ENCODE peak calls at places on chromosomes 5 and 9, in ten cellular contexts. One of them, this sample, is unnamed.

GRCh38 chr9:114516913-114517312 is 11.6 kb upstream of the WHRN start:
- DNase-seq in HFF-Myc: no peak
- DNase-seq in HL-60: no peak
- DNase-seq in transverse colon: no peak
- DNase-seq in DND-41: no peak
- DNase-seq in chondrocyte: no peak
- DNase-seq in neural crest cell: no peak
- DNase-seq in PC-9: no peak
- DNase-seq in HCT116: no peak
- DNase-seq in heart left ventricle: no peak
- DNase-seq in this sample: no peak

GRCh38 chr9:130448035-130448624 is 3.4 kb downstream of the ASS1 start:
- DNase-seq in HFF-Myc: no peak
- DNase-seq in HL-60: peak; percentile 68
- DNase-seq in transverse colon: no peak
- DNase-seq in DND-41: peak; percentile 78
- DNase-seq in chondrocyte: no peak
- DNase-seq in neural crest cell: no peak
- DNase-seq in PC-9: peak; percentile 20
- DNase-seq in HCT116: no peak
- DNase-seq in heart left ventricle: no peak
- DNase-seq in this sample: no peak

GRCh38 chr5:8517461-8517860 is 648.5 kb downstream of the MTRR start:
- DNase-seq in HFF-Myc: no peak
- DNase-seq in HL-60: peak; percentile 28
- DNase-seq in transverse colon: no peak
- DNase-seq in DND-41: no peak
- DNase-seq in chondrocyte: no peak
- DNase-seq in neural crest cell: no peak
- DNase-seq in PC-9: no peak
- DNase-seq in HCT116: no peak
- DNase-seq in heart left ventricle: no peak
- DNase-seq in this sample: no peak

GRCh38 chr9:4686112-4686511 is 6.7 kb downstream of the CDC37L1 start:
- DNase-seq in HFF-Myc: no peak
- DNase-seq in HL-60: no peak
- DNase-seq in transverse colon: no peak
- DNase-seq in DND-41: no peak
- DNase-seq in chondrocyte: no peak
- DNase-seq in neural crest cell: no peak
- DNase-seq in PC-9: no peak
- DNase-seq in HCT116: no peak
- DNase-seq in heart left ventricle: no peak
- DNase-seq in this sample: no peak

GRCh38 chr9:33263936-33264472 is 504 bp downstream of the BAG1 start:
- DNase-seq in HFF-Myc: no peak
- DNase-seq in HL-60: peak; percentile 58
- DNase-seq in transverse colon: peak; percentile 59
- DNase-seq in DND-41: peak; percentile 50
- DNase-seq in chondrocyte: no peak
- DNase-seq in neural crest cell: peak; percentile 28
- DNase-seq in PC-9: no peak
- DNase-seq in HCT116: no peak
- DNase-seq in heart left ventricle: peak; percentile 51
- DNase-seq in this sample: peak; percentile 85

GRCh38 chr9:134139081-134139480 is 3.2 kb downstream of the WDR5 start:
- DNase-seq in HFF-Myc: no peak
- DNase-seq in HL-60: no peak
- DNase-seq in transverse colon: no peak
- DNase-seq in DND-41: no peak
- DNase-seq in chondrocyte: no peak
- DNase-seq in neural crest cell: no peak
- DNase-seq in PC-9: no peak
- DNase-seq in HCT116: no peak
- DNase-seq in heart left ventricle: no peak
- DNase-seq in this sample: no peak

GRCh38 chr9:130225586-130225985 is 40.0 kb upstream of the HMCN2 start:
- DNase-seq in HFF-Myc: no peak
- DNase-seq in HL-60: no peak
- DNase-seq in transverse colon: no peak
- DNase-seq in DND-41: no peak
- DNase-seq in chondrocyte: no peak
- DNase-seq in neural crest cell: no peak
- DNase-seq in PC-9: no peak
- DNase-seq in HCT116: no peak
- DNase-seq in heart left ventricle: no peak
- DNase-seq in this sample: no peak

GRCh38 chr9:133935328-133936040 is 56.6 kb downstream of the VAV2 start:
- DNase-seq in HFF-Myc: no peak
- DNase-seq in HL-60: no peak
- DNase-seq in transverse colon: peak; percentile 50
- DNase-seq in DND-41: no peak
- DNase-seq in chondrocyte: no peak
- DNase-seq in neural crest cell: no peak
- DNase-seq in PC-9: no peak
- DNase-seq in HCT116: no peak
- DNase-seq in heart left ventricle: peak; percentile 80
- DNase-seq in this sample: no peak

GRCh38 chr5:14580037-14581034 is 1.3 kb upstream of the OTULINL start:
- DNase-seq in HFF-Myc: peak; percentile 32
- DNase-seq in HL-60: no peak
- DNase-seq in transverse colon: peak; percentile 51
- DNase-seq in DND-41: no peak
- DNase-seq in chondrocyte: no peak
- DNase-seq in neural crest cell: no peak
- DNase-seq in PC-9: no peak
- DNase-seq in HCT116: no peak
- DNase-seq in heart left ventricle: no peak
- DNase-seq in this sample: no peak

GRCh38 chr5:113034182-113034773 is 57.7 kb downstream of the DCP2 start:
- DNase-seq in HFF-Myc: peak; percentile 61
- DNase-seq in HL-60: no peak
- DNase-seq in transverse colon: no peak
- DNase-seq in DND-41: no peak
- DNase-seq in chondrocyte: no peak
- DNase-seq in neural crest cell: no peak
- DNase-seq in PC-9: no peak
- DNase-seq in HCT116: no peak
- DNase-seq in heart left ventricle: peak; percentile 62
- DNase-seq in this sample: no peak

GRCh38 chr9:95515272-95516113 is 1.3 kb downstream of the PTCH1 start:
- DNase-seq in HFF-Myc: no peak
- DNase-seq in HL-60: no peak
- DNase-seq in transverse colon: peak; percentile 37
- DNase-seq in DND-41: no peak
- DNase-seq in chondrocyte: no peak
- DNase-seq in neural crest cell: peak; percentile 59
- DNase-seq in PC-9: no peak
- DNase-seq in HCT116: no peak
- DNase-seq in heart left ventricle: no peak
- DNase-seq in this sample: no peak

GRCh38 chr5:167049771-167050567 is 1241.5 kb upstream of the WWC1 start:
- DNase-seq in HFF-Myc: no peak
- DNase-seq in HL-60: no peak
- DNase-seq in transverse colon: no peak
- DNase-seq in DND-41: no peak
- DNase-seq in chondrocyte: no peak
- DNase-seq in neural crest cell: no peak
- DNase-seq in PC-9: no peak
- DNase-seq in HCT116: no peak
- DNase-seq in heart left ventricle: no peak
- DNase-seq in this sample: no peak

GRCh38 chr5:167051369-167051768 is 1240.1 kb upstream of the WWC1 start:
- DNase-seq in HFF-Myc: no peak
- DNase-seq in HL-60: no peak
- DNase-seq in transverse colon: no peak
- DNase-seq in DND-41: no peak
- DNase-seq in chondrocyte: no peak
- DNase-seq in neural crest cell: no peak
- DNase-seq in PC-9: no peak
- DNase-seq in HCT116: no peak
- DNase-seq in heart left ventricle: no peak
- DNase-seq in this sample: no peak

GRCh38 chr5:167050568-167051214 is 1240.8 kb upstream of the WWC1 start:
- DNase-seq in HFF-Myc: no peak
- DNase-seq in HL-60: no peak
- DNase-seq in transverse colon: no peak
- DNase-seq in DND-41: no peak
- DNase-seq in chondrocyte: no peak
- DNase-seq in neural crest cell: no peak
- DNase-seq in PC-9: no peak
- DNase-seq in HCT116: no peak
- DNase-seq in heart left ventricle: no peak
- DNase-seq in this sample: no peak

GRCh38 chr5:167049043-167049663 is 1242.3 kb upstream of the WWC1 start:
- DNase-seq in HFF-Myc: peak; percentile 3
- DNase-seq in HL-60: peak; percentile 15
- DNase-seq in transverse colon: peak; percentile 46
- DNase-seq in DND-41: peak; percentile 19
- DNase-seq in chondrocyte: no peak
- DNase-seq in neural crest cell: peak; percentile 35
- DNase-seq in PC-9: peak; percentile 6
- DNase-seq in HCT116: peak; percentile 0
- DNase-seq in heart left ventricle: no peak
- DNase-seq in this sample: no peak
- TF ChIP-seq CTCF in HFF-Myc: no peak
- TF ChIP-seq CTCF in HL-60: peak; percentile 42
- TF ChIP-seq CTCF in transverse colon: peak; percentile 66
- TF ChIP-seq CTCF in DND-41: peak; percentile 69
- TF ChIP-seq CTCF in chondrocyte: peak; percentile 77
- TF ChIP-seq CTCF in neural crest cell: peak; percentile 78
- TF ChIP-seq CTCF in PC-9: peak; percentile 68
- TF ChIP-seq CTCF in HCT116: peak; percentile 14
- TF ChIP-seq CTCF in heart left ventricle: peak; percentile 12
- TF ChIP-seq CTCF in this sample: peak; percentile 25

DNA sequence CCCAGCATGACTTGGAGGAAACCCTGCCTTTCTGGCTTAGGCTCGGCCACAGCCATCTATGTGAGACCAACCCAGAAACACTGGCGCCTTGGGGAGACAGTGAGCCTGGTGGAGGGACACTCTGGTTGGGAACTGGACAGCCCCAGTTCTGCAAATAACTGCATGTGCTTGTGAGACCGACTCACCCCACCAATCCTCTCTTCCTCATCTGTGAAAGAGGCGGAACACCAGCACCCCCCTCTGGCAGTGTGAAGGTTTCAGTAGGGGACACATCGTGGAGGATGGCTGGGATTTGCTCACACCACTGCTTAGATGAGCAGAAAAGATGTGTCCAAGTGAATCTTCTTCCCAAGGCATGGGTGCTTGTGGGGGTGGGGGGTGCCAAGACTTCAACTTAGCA is 43.4 kb upstream of the N4BP3 start:
- DNase-seq in HFF-Myc: no peak
- DNase-seq in HL-60: peak; percentile 36
- DNase-seq in transverse colon: peak; percentile 13
- DNase-seq in DND-41: peak; percentile 39
- DNase-seq in chondrocyte: peak; percentile 46
- DNase-seq in neural crest cell: peak; percentile 22
- DNase-seq in PC-9: peak; percentile 43
- DNase-seq in HCT116: peak; percentile 35
- DNase-seq in heart left ventricle: no peak
- DNase-seq in this sample: no peak
- TF ChIP-seq CTCF in HFF-Myc: peak; percentile 44
- TF ChIP-seq CTCF in HL-60: peak; percentile 72
- TF ChIP-seq CTCF in transverse colon: no peak
- TF ChIP-seq CTCF in DND-41: peak; percentile 56
- TF ChIP-seq CTCF in chondrocyte: peak; percentile 34
- TF ChIP-seq CTCF in neural crest cell: peak; percentile 40
- TF ChIP-seq CTCF in PC-9: peak; percentile 26
- TF ChIP-seq CTCF in HCT116: peak; percentile 66
- TF ChIP-seq CTCF in heart left ventricle: no peak
- TF ChIP-seq CTCF in this sample: no peak

GRCh38 chr5:150174285-150174684 is 7.7 kb downstream of the CDX1 start:
- DNase-seq in HFF-Myc: no peak
- DNase-seq in HL-60: no peak
- DNase-seq in transverse colon: no peak
- DNase-seq in DND-41: no peak
- DNase-seq in chondrocyte: no peak
- DNase-seq in neural crest cell: no peak
- DNase-seq in PC-9: no peak
- DNase-seq in HCT116: no peak
- DNase-seq in heart left ventricle: no peak
- DNase-seq in this sample: no peak

GRCh38 chr5:150177721-150178120 is 11.1 kb downstream of the CDX1 start:
- DNase-seq in HFF-Myc: no peak
- DNase-seq in HL-60: no peak
- DNase-seq in transverse colon: no peak
- DNase-seq in DND-41: no peak
- DNase-seq in chondrocyte: no peak
- DNase-seq in neural crest cell: no peak
- DNase-seq in PC-9: no peak
- DNase-seq in HCT116: no peak
- DNase-seq in heart left ventricle: no peak
- DNase-seq in this sample: no peak

GRCh38 chr5:150175076-150175475 is 8.5 kb downstream of the CDX1 start:
- DNase-seq in HFF-Myc: no peak
- DNase-seq in HL-60: no peak
- DNase-seq in transverse colon: no peak
- DNase-seq in DND-41: no peak
- DNase-seq in chondrocyte: no peak
- DNase-seq in neural crest cell: no peak
- DNase-seq in PC-9: no peak
- DNase-seq in HCT116: no peak
- DNase-seq in heart left ventricle: no peak
- DNase-seq in this sample: no peak

GRCh38 chr5:150176745-150177485 is 10.3 kb downstream of the CDX1 start:
- DNase-seq in HFF-Myc: no peak
- DNase-seq in HL-60: no peak
- DNase-seq in transverse colon: no peak
- DNase-seq in DND-41: no peak
- DNase-seq in chondrocyte: no peak
- DNase-seq in neural crest cell: no peak
- DNase-seq in PC-9: no peak
- DNase-seq in HCT116: no peak
- DNase-seq in heart left ventricle: no peak
- DNase-seq in this sample: no peak

GRCh38 chr5:150175536-150175935 is 9.0 kb downstream of the CDX1 start:
- DNase-seq in HFF-Myc: no peak
- DNase-seq in HL-60: no peak
- DNase-seq in transverse colon: no peak
- DNase-seq in DND-41: no peak
- DNase-seq in chondrocyte: no peak
- DNase-seq in neural crest cell: no peak
- DNase-seq in PC-9: peak; percentile 20
- DNase-seq in HCT116: peak; percentile 19
- DNase-seq in heart left ventricle: no peak
- DNase-seq in this sample: no peak
- TF ChIP-seq CTCF in HFF-Myc: peak; percentile 71
- TF ChIP-seq CTCF in HL-60: peak; percentile 27
- TF ChIP-seq CTCF in transverse colon: peak; percentile 38
- TF ChIP-seq CTCF in DND-41: peak; percentile 53
- TF ChIP-seq CTCF in chondrocyte: peak; percentile 73
- TF ChIP-seq CTCF in neural crest cell: peak; percentile 59
- TF ChIP-seq CTCF in PC-9: peak; percentile 54
- TF ChIP-seq CTCF in HCT116: peak; percentile 77
- TF ChIP-seq CTCF in heart left ventricle: peak; percentile 7
- TF ChIP-seq CTCF in this sample: peak; percentile 19

DNA sequence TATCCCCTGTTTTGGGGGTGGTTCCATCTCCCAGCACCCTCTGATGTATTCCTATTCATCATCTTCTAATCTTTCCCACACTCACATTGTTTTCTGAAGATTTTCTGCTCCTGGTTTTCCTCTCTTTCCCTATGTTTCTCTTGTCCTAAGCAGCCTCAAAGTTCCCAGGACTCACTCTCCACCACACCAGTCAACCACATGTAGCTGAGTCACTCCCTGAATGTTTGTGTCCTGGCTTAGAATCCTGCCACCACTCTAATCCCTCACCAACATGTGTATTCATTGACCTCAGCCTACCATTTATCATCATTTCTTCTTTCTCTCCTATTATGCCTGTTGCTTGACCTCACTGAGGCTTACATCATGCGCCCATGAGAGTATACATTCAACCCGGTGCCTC is 282.4 kb upstream of the ADAMTS16 start:
- DNase-seq in HFF-Myc: no peak
- DNase-seq in HL-60: no peak
- DNase-seq in transverse colon: no peak
- DNase-seq in DND-41: no peak
- DNase-seq in chondrocyte: no peak
- DNase-seq in neural crest cell: no peak
- DNase-seq in PC-9: no peak
- DNase-seq in HCT116: no peak
- DNase-seq in heart left ventricle: no peak
- DNase-seq in this sample: no peak
- TF ChIP-seq CTCF in HFF-Myc: no peak
- TF ChIP-seq CTCF in HL-60: no peak
- TF ChIP-seq CTCF in transverse colon: no peak
- TF ChIP-seq CTCF in DND-41: no peak
- TF ChIP-seq CTCF in chondrocyte: no peak
- TF ChIP-seq CTCF in neural crest cell: no peak
- TF ChIP-seq CTCF in PC-9: no peak
- TF ChIP-seq CTCF in HCT116: no peak
- TF ChIP-seq CTCF in heart left ventricle: no peak
- TF ChIP-seq CTCF in this sample: no peak